ENCODE peak calls at places on chromosomes 3 and 15, in four cellular contexts. One of them, this sample, is unnamed.

GRCh38 chr3:13866406-13866965 is 13.4 kb downstream of the WNT7A start:
- DNase-seq in NCI-H187: no peak
- DNase-seq in ureter: no peak
- DNase-seq in LHCN-M2: no peak
- DNase-seq in this sample: no peak

GRCh38 chr3:154095832-154096421 is 25.3 kb upstream of the ARHGEF26 start:
- DNase-seq in ureter: no peak
- DNase-seq in LHCN-M2: peak; percentile 12
- DNase-seq in NCI-H187: no peak
- DNase-seq in this sample: no peak

GRCh38 chr3:150765949-150766720 is 3.2 kb upstream of the SIAH2 start:
- DNase-seq in LHCN-M2: peak; percentile 63
- DNase-seq in NCI-H187: no peak
- DNase-seq in ureter: no peak
- DNase-seq in this sample: no peak

GRCh38 chr3:11238880-11239279 is 33.3 kb upstream of the ATG7 start:
- DNase-seq in NCI-H187: no peak
- DNase-seq in ureter: no peak
- DNase-seq in LHCN-M2: peak; percentile 99
- DNase-seq in this sample: no peak

GRCh38 chr3:50512131-50512530 is 8.7 kb upstream of the CACNA2D2 start:
- DNase-seq in NCI-H187: no peak
- DNase-seq in ureter: no peak
- DNase-seq in LHCN-M2: no peak
- DNase-seq in this sample: no peak

GRCh38 chr3:157572559-157573270 is 69.5 kb upstream of the VEPH1 start:
- DNase-seq in ureter: no peak
- DNase-seq in LHCN-M2: peak; percentile 68
- DNase-seq in NCI-H187: peak; percentile 10
- DNase-seq in this sample: no peak

GRCh38 chr3:69787436-69788168 is 48.3 kb downstream of the MITF start:
- DNase-seq in LHCN-M2: peak; percentile 88
- DNase-seq in ureter: no peak
- DNase-seq in NCI-H187: no peak
- DNase-seq in this sample: no peak

GRCh38 chr15:98077186-98077585 is 116.7 kb downstream of the ARRDC4 start:
- DNase-seq in ureter: no peak
- DNase-seq in LHCN-M2: peak; percentile 65
- DNase-seq in NCI-H187: no peak
- DNase-seq in this sample: peak; percentile 28

GRCh38 chr15:80567721-80568157 is 127.4 kb upstream of the ABHD17C start:
- DNase-seq in NCI-H187: no peak
- DNase-seq in LHCN-M2: peak; percentile 84
- DNase-seq in ureter: peak; percentile 75
- DNase-seq in this sample: no peak

GRCh38 chr15:63763476-63764123 is 70.1 kb downstream of the HERC1 start:
- DNase-seq in LHCN-M2: peak; percentile 35
- DNase-seq in NCI-H187: no peak
- DNase-seq in ureter: no peak
- DNase-seq in this sample: no peak

GRCh38 chr15:39936187-39936586 is 2.3 kb downstream of the EIF2AK4 start:
- DNase-seq in ureter: no peak
- DNase-seq in LHCN-M2: peak; percentile 69
- DNase-seq in NCI-H187: no peak
- DNase-seq in this sample: no peak